ENCODE peak calls at places on chromosomes 11 and 22, in six cellular contexts. N, S, B, D, I and F are unnamed samples.

GRCh38 chr11:124415356-124415923 is 9.2 kb downstream of the OR8B4 start:
- DNase-seq in S (peak; percentile 29), B (peak; percentile 8), D (peak; percentile 37), N (no peak), I (no peak), F (no peak)

GRCh38 chr11:68044898-68045351 is 6.1 kb downstream of the TCIRG1 start:
- DNase-seq in D (no peak), B (peak; percentile 32), S (no peak), I (no peak), N (no peak), F (peak; percentile 31)

GRCh38 chr22:42887523-42888507 is 30.7 kb upstream of the ARFGAP3 start:
- DNase-seq in D (no peak), S (no peak), B (no peak), N (no peak), I (no peak), F (no peak)

GRCh38 chr11:12245549-12245986 is 131.8 kb upstream of the PARVA start:
- DNase-seq in N (no peak), B (no peak), S (peak; percentile 40), D (no peak), I (no peak), F (no peak)

GRCh38 chr11:63612181-63612580 is 2.1 kb downstream of the PLAAT3 start:
- DNase-seq in B (no peak), I (no peak), S (no peak), D (no peak), N (no peak), F (no peak)

GRCh38 chr22:20721409-20722218 is 52.3 kb upstream of the SERPIND1 start:
- DNase-seq in B (no peak), S (no peak), N (no peak), D (no peak), I (no peak), F (no peak)

GRCh38 chr22:35617137-35617755 is at the start of gene MB:
- DNase-seq in S (no peak), D (no peak), N (no peak), B (no peak), I (no peak), F (no peak)

GRCh38 chr22:24421428-24421931 is 5.9 kb upstream of the ADORA2A start:
- DNase-seq in I (no peak), N (peak; percentile 84), B (no peak), S (peak; percentile 44), D (peak; percentile 73), F (peak; percentile 56)

GRCh38 chr11:21888814-21889213 is 304.1 kb upstream of the ANO5 start:
- DNase-seq in I (no peak), S (no peak), D (no peak), N (no peak), B (no peak), F (no peak)

GRCh38 chr11:60378359-60378758 is at the start of gene MS4A7:
- DNase-seq in S (no peak), D (no peak), B (peak; percentile 81), I (peak; percentile 93), N (no peak), F (no peak)

GRCh38 chr11:61082931-61083531 is 19.3 kb upstream of the CD5 start:
- DNase-seq in S (no peak), D (no peak), I (no peak), N (no peak), B (no peak), F (no peak)

GRCh38 chr11:82929121-82929520 is 27.6 kb downstream of the DDIAS start:
- DNase-seq in D (no peak), S (no peak), B (no peak), I (no peak), N (no peak), F (no peak)

GRCh38 chr22:31036671-31037550 is 44.2 kb upstream of the SMTN start:
- DNase-seq in N (no peak), I (no peak), S (no peak), D (no peak), B (no peak), F (no peak)

GRCh38 chr22:49678137-49678841 is 149.4 kb downstream of the BRD1 start:
- DNase-seq in D (no peak), I (no peak), S (no peak), B (no peak), N (peak; percentile 31), F (no peak)

GRCh38 chr11:36510567-36511020 is 522 bp upstream of the TRAF6 start:
- DNase-seq in D (no peak), N (no peak), B (no peak), S (no peak), I (no peak), F (no peak)

GRCh38 chr11:126157326-126158030 is 54.0 kb downstream of the RPUSD4 start:
- DNase-seq in D (no peak), N (no peak), S (no peak), I (no peak), B (no peak), F (no peak)

GRCh38 chr11:18365736-18366135 is 28.6 kb upstream of the LDHA start:
- DNase-seq in B (no peak), D (no peak), N (no peak), I (no peak), S (peak; percentile 23), F (peak; percentile 31)

GRCh38 chr11:61129608-61130523 is 27.6 kb downstream of the CD5 start:
- DNase-seq in B (peak; percentile 79), N (peak; percentile 98), D (peak; percentile 82), I (peak; percentile 44), S (peak; percentile 94), F (peak; percentile 96)

GRCh38 chr11:62603072-62603408 is 1.4 kb upstream of the MTA2 start:
- DNase-seq in I (no peak), B (no peak), N (peak; percentile 59), S (no peak), D (no peak), F (no peak)

GRCh38 chr11:62601114-62601363 is 626 bp downstream of the MTA2 start:
- DNase-seq in S (no peak), N (no peak), B (peak; percentile 57), D (no peak), I (no peak), F (no peak)

GRCh38 chr11:62601364-62602140 is at the start of gene MTA2:
- DNase-seq in N (peak; percentile 100), I (peak; percentile 87), S (peak; percentile 86), B (peak; percentile 96), D (peak; percentile 94), F (peak; percentile 97)

GRCh38 chr11:62603771-62604170 is 2.1 kb upstream of the MTA2 start:
- DNase-seq in N (no peak), D (no peak), B (no peak), I (no peak), S (no peak), F (no peak)

DNA sequence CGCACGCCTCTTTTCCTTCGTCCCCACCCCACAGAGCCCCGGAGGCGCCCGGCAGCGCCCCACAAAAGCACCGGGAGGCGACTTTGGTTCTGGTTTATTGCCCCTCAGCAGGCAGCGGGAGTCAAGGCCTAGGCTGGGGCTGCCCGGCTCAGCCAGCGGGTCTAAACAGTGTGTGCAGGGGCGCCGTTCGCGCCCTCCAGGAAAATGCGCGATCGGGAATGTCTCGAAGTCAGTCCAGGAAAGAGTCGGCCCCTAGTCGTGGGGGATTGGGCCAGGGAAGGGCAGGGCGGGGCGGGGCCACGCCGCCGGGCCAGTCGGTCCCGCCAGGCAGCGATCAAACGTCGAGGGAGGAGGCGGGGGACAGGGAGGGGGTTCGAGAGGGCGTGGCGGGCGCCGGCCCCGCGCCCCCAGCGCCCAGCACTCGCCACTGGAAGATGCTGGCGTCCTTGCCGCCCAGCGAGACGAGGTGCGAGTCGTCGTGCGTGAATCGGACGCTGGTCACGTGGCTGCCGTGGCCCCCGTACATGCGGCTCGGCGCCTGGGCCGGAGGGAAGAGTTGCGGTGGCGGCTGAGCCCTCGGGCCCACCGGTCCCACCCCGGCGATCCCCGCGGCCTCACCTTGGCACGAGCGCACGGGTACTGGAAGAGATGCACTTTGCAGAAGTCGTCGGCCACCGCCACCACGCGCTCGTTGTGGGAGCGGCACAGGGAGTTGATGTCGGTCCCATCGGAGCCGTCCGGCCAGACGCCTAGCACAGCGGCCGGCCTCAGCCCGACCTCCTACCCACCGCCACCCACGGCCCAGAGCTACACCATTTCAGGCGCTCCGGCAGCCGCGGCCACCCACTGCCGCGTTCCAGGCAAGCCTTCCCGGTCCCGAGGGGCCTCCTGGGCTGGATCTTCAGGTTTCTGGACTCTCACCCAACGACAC is 741 bp upstream of the MTA2 start:
- DNase-seq in D (no peak), S (peak; percentile 86), I (no peak), B (no peak), N (peak; percentile 77), F (peak; percentile 87)
- TF ChIP-seq GABPA in D (no peak), S (no peak), I (no peak), B (no peak), N (no peak), F (no peak)

GRCh38 chr11:122751298-122752070 is 86.8 kb upstream of the CRTAM start:
- DNase-seq in N (no peak), D (no peak), B (no peak), S (no peak), I (no peak), F (peak; percentile 77)
- TF ChIP-seq GABPA in N (no peak), D (no peak), B (no peak), S (no peak), I (no peak), F (no peak)

GRCh38 chr11:71501071-71501985 is 25.7 kb upstream of the KRTAP5-7 start:
- DNase-seq in I (no peak), B (no peak), S (no peak), D (no peak), N (peak; percentile 33), F (no peak)

GRCh38 chr11:71500601-71501021 is 26.5 kb upstream of the KRTAP5-7 start:
- DNase-seq in N (no peak), S (no peak), B (no peak), I (no peak), D (no peak), F (peak; percentile 77)

GRCh38 chr11:71499125-71499524 is 27.9 kb upstream of the KRTAP5-7 start:
- DNase-seq in I (no peak), D (no peak), S (no peak), B (no peak), N (no peak), F (peak; percentile 71)

GRCh38 chr11:71498091-71498490 is 29.0 kb upstream of the KRTAP5-7 start:
- DNase-seq in D (no peak), I (no peak), B (no peak), N (peak; percentile 20), S (no peak), F (no peak)

GRCh38 chr11:71499546-71499945 is 27.5 kb upstream of the KRTAP5-7 start:
- DNase-seq in I (no peak), S (no peak), B (no peak), N (peak; percentile 7), D (no peak), F (no peak)
- TF ChIP-seq GABPA in I (no peak), S (no peak), B (no peak), N (no peak), D (no peak), F (no peak)

GRCh38 chr22:19142394-19142793 is 2.1 kb downstream of the ESS2 start:
- DNase-seq in N (no peak), D (no peak), S (no peak), B (no peak), I (no peak), F (no peak)

GRCh38 chr22:19147193-19147780 is 2.8 kb downstream of the GSC2 start:
- DNase-seq in N (no peak), S (no peak), D (no peak), I (no peak), B (no peak), F (no peak)

GRCh38 chr22:19146215-19146968 is 1.9 kb upstream of the ESS2 start:
- DNase-seq in S (no peak), B (no peak), D (peak; percentile 25), I (no peak), N (no peak), F (no peak)

GRCh38 chr22:19143212-19143611 is 1.2 kb downstream of the ESS2 start:
- DNase-seq in D (no peak), B (no peak), I (no peak), N (no peak), S (no peak), F (no peak)

GRCh38 chr22:19143967-19144400 is 467 bp downstream of the ESS2 start:
- DNase-seq in S (peak; percentile 81), N (no peak), B (no peak), I (no peak), D (no peak), F (no peak)
- TF ChIP-seq GABPA in S (no peak), N (no peak), B (no peak), I (no peak), D (no peak), F (no peak)